ENCODE peak calls at places on chromosomes 7 and 10, in ten cellular contexts. I is stimulated activated naive B cell treated with anti-CD40 and anti-IgM and Interleukin-4, amounts not matched to agents 10 μg/mL and 1 μg/mL and 100 μg/mL, for 72 hours; U is CD4-positive, alpha-beta T cell; E is NCI-H460; C is germinal center; T is HuH-7; H is GM04503; V is EH; S is osteocyte; B is A172. A is an unnamed sample.

GRCh38 chr10:84822926-84823325 is 494.5 kb downstream of the CCSER2 start:
- DNase-seq in I (no peak), U (no peak), E (no peak), C (no peak), T (no peak), H (no peak), V (no peak), S (no peak), B (peak; percentile 84), A (no peak)

GRCh38 chr10:128029280-128029618 is 97.0 kb downstream of the MKI67 start:
- DNase-seq in I (no peak), U (no peak), E (no peak), C (no peak), T (no peak), H (no peak), V (no peak), S (no peak), B (no peak), A (no peak)

GRCh38 chr7:129150199-129150996 is 5.9 kb downstream of the TSPAN33 start:
- DNase-seq in I (no peak), U (no peak), E (no peak), C (no peak), T (no peak), H (no peak), V (no peak), S (no peak), B (no peak), A (no peak)

GRCh38 chr7:66859794-66860645 is 61.0 kb upstream of the TMEM248 start:
- DNase-seq in I (no peak), U (peak; percentile 11), E (peak; percentile 11), C (no peak), T (no peak), H (no peak), V (no peak), S (no peak), B (peak; percentile 55), A (no peak)

GRCh38 chr7:115038158-115038557 is 116.3 kb downstream of the MDFIC start:
- DNase-seq in I (no peak), U (no peak), E (no peak), C (no peak), T (no peak), H (no peak), V (no peak), S (no peak), B (no peak), A (no peak)

GRCh38 chr7:112985377-112985987 is 101.1 kb downstream of the GPR85 start:
- DNase-seq in I (no peak), U (no peak), E (no peak), C (no peak), T (no peak), H (no peak), V (peak; percentile 89), S (no peak), B (peak; percentile 41), A (no peak)

GRCh38 chr10:133010095-133010837 is 67.9 kb upstream of the CFAP46 start:
- DNase-seq in I (no peak), U (no peak), E (no peak), C (no peak), T (no peak), H (no peak), V (peak; percentile 1), S (no peak), B (no peak), A (no peak)

GRCh38 chr10:132477066-132477397 is 60.6 kb upstream of the INPP5A start:
- DNase-seq in I (no peak), U (no peak), E (no peak), C (no peak), T (no peak), H (no peak), V (no peak), S (no peak), B (no peak), A (no peak)

GRCh38 chr7:96401200-96401599 is 79.3 kb upstream of the SLC25A13 start:
- DNase-seq in I (no peak), U (no peak), E (no peak), C (no peak), T (no peak), H (no peak), V (no peak), S (no peak), B (no peak), A (no peak)

GRCh38 chr7:7772385-7772784 is 54.0 kb upstream of the RPA3 start:
- DNase-seq in I (peak; percentile 20), U (no peak), E (no peak), C (peak; percentile 31), T (no peak), H (no peak), V (no peak), S (no peak), B (no peak), A (no peak)

GRCh38 chr10:118374404-118374803 is 32.3 kb upstream of the FAM204A start:
- DNase-seq in I (no peak), U (no peak), E (no peak), C (no peak), T (no peak), H (peak; percentile 1), V (peak; percentile 47), S (no peak), B (peak; percentile 42), A (no peak)

GRCh38 chr10:96417432-96417831 is 58.6 kb upstream of the OPALIN start:
- DNase-seq in I (no peak), U (no peak), E (no peak), C (no peak), T (no peak), H (no peak), V (peak; percentile 27), S (peak; percentile 78), B (peak; percentile 52), A (no peak)

GRCh38 chr7:82616059-82616723 is 172.6 kb upstream of the CACNA2D1 start:
- DNase-seq in I (no peak), U (no peak), E (no peak), C (no peak), T (no peak), H (no peak), V (no peak), S (no peak), B (no peak), A (no peak)

GRCh38 chr7:154765118-154765517 is 237.8 kb downstream of the PAXIP1 start:
- DNase-seq in I (no peak), U (no peak), E (no peak), C (no peak), T (no peak), H (no peak), V (no peak), S (no peak), B (no peak), A (no peak)

GRCh38 chr7:74708569-74709275 is 51.2 kb downstream of the GTF2I start:
- DNase-seq in I (no peak), U (no peak), E (no peak), C (no peak), T (no peak), H (no peak), V (no peak), S (no peak), B (no peak), A (no peak)

GRCh38 chr10:84317174-84317573 is 11.2 kb upstream of the CCSER2 start:
- DNase-seq in I (no peak), U (no peak), E (no peak), C (no peak), T (no peak), H (no peak), V (no peak), S (no peak), B (no peak), A (no peak)

GRCh38 chr7:106793015-106793651 is 71.9 kb upstream of the PIK3CG start:
- DNase-seq in I (no peak), U (peak; percentile 17), E (no peak), C (peak; percentile 45), T (peak; percentile 14), H (no peak), V (peak; percentile 33), S (no peak), B (peak; percentile 39), A (peak; percentile 30)

GRCh38 chr10:124389613-124390361 is 28.9 kb downstream of the OAT start:
- DNase-seq in I (no peak), U (no peak), E (no peak), C (no peak), T (no peak), H (no peak), V (no peak), S (no peak), B (no peak), A (no peak)

GRCh38 chr7:155998766-155999630 is 186.7 kb upstream of the SHH start:
- DNase-seq in I (no peak), U (no peak), E (no peak), C (no peak), T (no peak), H (no peak), V (no peak), S (peak; percentile 82), B (no peak), A (no peak)

GRCh38 chr10:62894156-62894555 is 78.0 kb upstream of the EGR2 start:
- DNase-seq in I (no peak), U (no peak), E (no peak), C (no peak), T (no peak), H (no peak), V (no peak), S (no peak), B (no peak), A (no peak)

GRCh38 chr10:129709627-129710509 is 242.8 kb downstream of the MGMT start:
- DNase-seq in I (no peak), U (no peak), E (no peak), C (no peak), T (no peak), H (no peak), V (no peak), S (peak; percentile 82), B (no peak), A (no peak)

GRCh38 chr10:13712799-13713581 is 126.2 kb downstream of the PRPF18 start:
- DNase-seq in I (peak; percentile 70), U (no peak), E (no peak), C (peak; percentile 65), T (no peak), H (peak; percentile 92), V (peak; percentile 99), S (no peak), B (peak; percentile 99), A (no peak)

GRCh38 chr7:26865094-26865388 is 651 bp upstream of the SKAP2 start:
- DNase-seq in I (no peak), U (no peak), E (no peak), C (peak; percentile 65), T (peak; percentile 43), H (no peak), V (no peak), S (no peak), B (no peak), A (no peak)

GRCh38 chr7:33636359-33636758 is 269.0 kb upstream of the BMPER start:
- DNase-seq in I (no peak), U (no peak), E (no peak), C (no peak), T (no peak), H (no peak), V (no peak), S (no peak), B (no peak), A (no peak)

GRCh38 chr7:29494350-29494749 is 69.3 kb upstream of the PRR15 start:
- DNase-seq in I (no peak), U (no peak), E (no peak), C (no peak), T (no peak), H (peak; percentile 51), V (peak; percentile 84), S (no peak), B (peak; percentile 63), A (no peak)

GRCh38 chr10:13386021-13386420 is 37.9 kb upstream of the SEPHS1 start:
- DNase-seq in I (no peak), U (no peak), E (no peak), C (no peak), T (no peak), H (no peak), V (no peak), S (no peak), B (no peak), A (no peak)

A was measured in T-helper 1 cell.